ENCODE peak calls at places on chromosomes 11 and 22, in ten cellular contexts. I is GM12864, X is mesothelial cell of epicardium, T is transverse colon, G is RWPE1, Q is fibroblast of the aortic adventitia, H is tibial nerve, Z is lung, K is mucosa of descending colon, C is upper lobe of right lung. A is an unnamed sample.

GRCh38 chr11:2098691-2099522 is 40.3 kb downstream of the IGF2 start:
- DNase-seq in I (no peak), X (no peak), T (no peak), G (no peak), Q (no peak), H (no peak), Z (no peak), K (no peak), C (peak), A (no peak)

GRCh38 chr11:72321381-72321996 is 77.5 kb upstream of the PHOX2A start:
- DNase-seq in I (no peak), X (no peak), T (no peak), G (peak), Q (peak), H (no peak), Z (no peak), K (no peak), C (no peak), A (no peak)

GRCh38 chr11:72283947-72284346 is 40.0 kb upstream of the PHOX2A start:
- DNase-seq in I (no peak), X (no peak), T (no peak), G (no peak), Q (no peak), H (no peak), Z (no peak), K (no peak), C (no peak), A (no peak)

GRCh38 chr11:8870461-8871282 is 40.3 kb upstream of the AKIP1 start:
- DNase-seq in I (no peak), X (peak), T (peak), G (peak), Q (peak), H (peak), Z (peak), K (peak), C (peak), A (peak)

GRCh38 chr11:103407641-103408040 is 298.4 kb downstream of the DYNC2H1 start:
- DNase-seq in I (no peak), X (no peak), T (no peak), G (no peak), Q (no peak), H (no peak), Z (no peak), K (no peak), C (no peak), A (no peak)

GRCh38 chr11:530960-531825 is 4.2 kb downstream of the HRAS start:
- DNase-seq in I (no peak), X (no peak), T (no peak), G (no peak), Q (no peak), H (no peak), Z (no peak), K (no peak), C (peak), A (no peak)

GRCh38 chr11:16933756-16934603 is 80.2 kb downstream of the PLEKHA7 start:
- DNase-seq in I (no peak), X (no peak), T (no peak), G (no peak), Q (peak), H (no peak), Z (no peak), K (no peak), C (no peak), A (no peak)

GRCh38 chr11:95849087-95849825 is 59.0 kb downstream of the CEP57 start:
- DNase-seq in I (no peak), X (no peak), T (peak), G (peak), Q (peak), H (no peak), Z (no peak), K (peak), C (no peak), A (peak)

DNA sequence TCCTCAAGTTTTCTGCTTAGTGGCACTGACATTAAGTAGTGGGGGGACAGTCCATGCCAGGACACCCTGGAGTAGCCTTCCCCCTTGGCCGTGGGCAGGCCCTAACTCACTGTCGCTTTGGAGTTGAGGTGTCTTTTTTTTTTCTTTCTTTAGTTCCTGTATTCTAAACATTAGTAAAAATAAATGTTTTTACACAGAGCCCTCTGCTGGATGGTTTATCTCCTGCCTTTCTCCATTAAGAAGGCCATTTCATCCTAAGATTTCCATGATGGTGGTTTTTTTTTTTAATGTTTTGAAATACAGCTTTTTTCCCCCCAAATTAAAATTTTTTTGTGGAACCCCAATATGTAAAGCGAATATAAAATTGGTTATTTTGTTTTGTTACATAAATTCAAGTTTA is 1.8 kb upstream of the TIGD3 start:
- DNase-seq in I (no peak), X (no peak), T (no peak), G (no peak), Q (peak), H (no peak), Z (no peak), K (no peak), C (no peak), A (no peak)
- TF ChIP-seq CTCF in I (no peak), X (no peak), T (peak), G (peak), Q (peak), H (no peak), Z (no peak), K (no peak), C (peak), A (no peak)

GRCh38 chr11:62245271-62245753 is 3.3 kb downstream of the SCGB1D2 start:
- DNase-seq in I (no peak), X (peak), T (no peak), G (peak), Q (peak), H (no peak), Z (no peak), K (peak), C (no peak), A (peak)
- TF ChIP-seq CTCF in I (peak), X (no peak), T (no peak), G (no peak), Q (peak), H (no peak), Z (no peak), K (no peak), C (no peak), A (no peak)

GRCh38 chr22:41845380-41846267 is 12.7 kb downstream of the SREBF2 start:
- DNase-seq in I (no peak), X (no peak), T (no peak), G (no peak), Q (peak), H (no peak), Z (no peak), K (no peak), C (no peak), A (no peak)

GRCh38 chr22:41844513-41844912 is 11.6 kb downstream of the SREBF2 start:
- DNase-seq in I (no peak), X (no peak), T (no peak), G (no peak), Q (no peak), H (no peak), Z (peak), K (no peak), C (no peak), A (peak)

GRCh38 chr22:41846268-41847002 is 13.5 kb downstream of the SREBF2 start:
- DNase-seq in I (no peak), X (no peak), T (no peak), G (no peak), Q (no peak), H (no peak), Z (no peak), K (no peak), C (no peak), A (no peak)

GRCh38 chr22:41847300-41847699 is 14.4 kb downstream of the SREBF2 start:
- DNase-seq in I (no peak), X (no peak), T (no peak), G (no peak), Q (no peak), H (no peak), Z (no peak), K (no peak), C (no peak), A (no peak)

DNA sequence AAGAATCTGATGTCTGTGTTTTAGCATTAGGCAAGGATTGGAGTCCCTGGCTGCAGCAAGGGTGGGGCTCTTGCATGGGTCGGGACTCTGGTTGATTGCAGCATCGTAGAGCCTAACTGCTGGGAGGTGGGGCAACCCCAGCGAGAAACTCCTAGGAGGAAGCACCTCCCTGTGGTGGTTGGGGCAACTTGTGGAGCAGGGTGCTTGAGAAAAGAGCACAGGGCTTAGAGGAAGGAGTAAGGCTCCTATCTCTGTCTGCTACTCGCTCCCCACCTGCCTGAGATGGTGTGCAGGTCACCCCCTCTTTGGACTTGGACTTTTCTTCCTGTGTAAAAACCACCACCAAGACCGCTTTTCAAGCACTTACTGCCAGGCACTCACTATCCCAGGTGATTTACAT is 15.6 kb downstream of the SREBF2 start:
- DNase-seq in I (no peak), X (no peak), T (peak), G (no peak), Q (peak), H (peak), Z (peak), K (peak), C (peak), A (peak)
- TF ChIP-seq CTCF in I (no peak), X (no peak), T (peak), G (no peak), Q (no peak), H (no peak), Z (no peak), K (no peak), C (no peak), A (no peak)

DNA sequence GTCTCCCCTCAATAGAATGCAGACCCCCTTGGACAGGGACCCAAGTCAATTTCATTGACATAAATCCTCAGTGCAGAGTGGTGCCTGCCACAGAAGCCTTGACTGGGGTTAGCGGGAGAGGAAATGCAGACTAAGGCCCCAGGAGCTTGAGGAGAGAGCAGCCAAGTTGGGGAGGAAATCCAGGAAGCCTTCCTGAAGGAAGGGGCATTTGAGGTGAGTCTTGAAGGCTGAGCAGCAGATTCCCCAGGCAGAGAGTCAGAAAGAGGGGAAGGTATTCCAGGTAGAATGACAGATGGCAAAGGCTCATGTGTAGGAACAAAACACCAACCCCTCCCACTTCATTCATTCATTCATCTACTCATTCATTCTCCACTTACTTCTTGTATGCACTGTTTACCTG is 10.3 kb downstream of the MYEOV start:
- DNase-seq in I (no peak), X (no peak), T (no peak), G (no peak), Q (no peak), H (no peak), Z (no peak), K (no peak), C (no peak), A (no peak)
- TF ChIP-seq CTCF in I (no peak), X (no peak), T (no peak), G (no peak), Q (no peak), H (no peak), Z (no peak), K (no peak), C (no peak), A (no peak)